ENCODE peak calls at places on chromosomes 12 and 14, in seven cellular contexts. I is hepatocyte, E is cardiac muscle cell, Q is mammary epithelial cell, U is HCT116, H is spleen, B is esophagus squamous epithelium. S is an unnamed sample. For H3K4me1, the result is how much of the 10 kb centered on the place peaks cover.

GRCh38 chr14:56133547-56133946 is 15.3 kb downstream of the PELI2 start:
- DNase-seq in I (no peak), E (no peak), Q (no peak), U (no peak), H (no peak), B (no peak), S (no peak)

GRCh38 chr12:6603095-6603567 is 4.0 kb downstream of the CHD4 start:
- DNase-seq in I (no peak), E (peak), Q (peak), U (no peak), H (no peak), B (no peak), S (no peak)

GRCh38 chr14:22334627-22335026 is 254.4 kb downstream of the DAD1 start:
- DNase-seq in I (no peak), E (no peak), Q (no peak), U (no peak), H (no peak), B (no peak), S (no peak)

GRCh38 chr12:113261847-113262470 is 40.7 kb downstream of the TPCN1 start:
- DNase-seq in I (no peak), E (no peak), Q (no peak), U (no peak), H (no peak), B (no peak), S (no peak)

GRCh38 chr12:106245767-106246166 is 2.1 kb downstream of the CKAP4 start:
- DNase-seq in I (peak), E (no peak), Q (no peak), U (peak), H (no peak), B (no peak), S (peak)

GRCh38 chr12:22321620-22322019 is 12.9 kb downstream of the ST8SIA1 start:
- DNase-seq in I (no peak), E (peak), Q (peak), U (no peak), H (peak), B (no peak), S (no peak)

GRCh38 chr14:82251434-82251833 is 717.8 kb upstream of the SEL1L start:
- DNase-seq in I (no peak), E (no peak), Q (no peak), U (no peak), H (no peak), B (no peak), S (no peak)

GRCh38 chr14:97580923-97581495 is 783.8 kb downstream of the VRK1 start:
- DNase-seq in I (peak), E (peak), Q (no peak), U (no peak), H (no peak), B (no peak), S (no peak)

GRCh38 chr14:89029961-89030694 is 205.7 kb downstream of the TTC8 start:
- DNase-seq in I (no peak), E (no peak), Q (no peak), U (no peak), H (no peak), B (no peak), S (no peak)

GRCh38 chr12:120640840-120641833 is 711 bp downstream of the CABP1 start:
- DNase-seq in I (peak), E (peak), Q (peak), U (no peak), H (peak), B (no peak), S (peak)

GRCh38 chr14:105019861-105020814 is 745 bp downstream of the CDCA4 start:
- DNase-seq in I (peak), E (peak), Q (no peak), U (no peak), H (peak), B (no peak), S (peak)

GRCh38 chr12:106632797-106633450 is 50.1 kb downstream of the RFX4 start:
- DNase-seq in I (peak), E (no peak), Q (no peak), U (peak), H (no peak), B (no peak), S (no peak)

GRCh38 chr14:50954811-50955372 is 10.6 kb upstream of the PYGL start:
- DNase-seq in I (peak), E (peak), Q (peak), U (peak), H (no peak), B (no peak), S (no peak)

GRCh38 chr12:106790020-106790419 is 15.5 kb downstream of the RIC8B start:
- DNase-seq in I (no peak), E (no peak), Q (no peak), U (no peak), H (no peak), B (no peak), S (no peak)

GRCh38 chr12:5433081-5433839 is 1.4 kb downstream of the NTF3 start:
- DNase-seq in I (peak), E (peak), Q (no peak), U (no peak), H (no peak), B (no peak), S (no peak)

GRCh38 chr12:55739025-55739378 is 3.9 kb upstream of the GDF11 start:
- DNase-seq in I (no peak), E (no peak), Q (no peak), U (no peak), H (no peak), B (no peak), S (no peak)
- TF ChIP-seq CTCF in I (no peak), E (no peak), Q (no peak), U (no peak), H (no peak), B (no peak), S (no peak)

GRCh38 chr12:71164877-71165197 is 7.0 kb upstream of the TSPAN8 start:
- DNase-seq in I (peak), E (no peak), Q (peak), U (no peak), H (no peak), B (no peak), S (no peak)

GRCh38 chr12:71169286-71169685 is 11.5 kb upstream of the TSPAN8 start:
- DNase-seq in I (no peak), E (no peak), Q (no peak), U (no peak), H (no peak), B (no peak), S (no peak)

GRCh38 chr12:71164166-71164876 is 6.5 kb upstream of the TSPAN8 start:
- DNase-seq in I (no peak), E (no peak), Q (no peak), U (no peak), H (no peak), B (no peak), S (no peak)

GRCh38 chr12:71166869-71167268 is 9.1 kb upstream of the TSPAN8 start:
- DNase-seq in I (no peak), E (no peak), Q (no peak), U (no peak), H (no peak), B (no peak), S (no peak)

GRCh38 chr12:71166280-71166679 is 8.5 kb upstream of the TSPAN8 start:
- DNase-seq in I (no peak), E (no peak), Q (no peak), U (no peak), H (peak), B (no peak), S (no peak)
- H3K4me1 ChIP-seq in I (under half), E (under half), Q (under half), U (under half), H (under half), B (under half), S (under half)

GRCh38 chr12:51992246-51992645 is 14.5 kb upstream of the TAMALIN start:
- DNase-seq in I (no peak), E (no peak), Q (no peak), U (no peak), H (no peak), B (no peak), S (no peak)

GRCh38 chr12:51994539-51994820 is 12.3 kb upstream of the TAMALIN start:
- DNase-seq in I (no peak), E (no peak), Q (no peak), U (no peak), H (no peak), B (no peak), S (no peak)

GRCh38 chr12:51997156-51997555 is 9.6 kb upstream of the TAMALIN start:
- DNase-seq in I (no peak), E (no peak), Q (no peak), U (no peak), H (no peak), B (no peak), S (no peak)

DNA sequence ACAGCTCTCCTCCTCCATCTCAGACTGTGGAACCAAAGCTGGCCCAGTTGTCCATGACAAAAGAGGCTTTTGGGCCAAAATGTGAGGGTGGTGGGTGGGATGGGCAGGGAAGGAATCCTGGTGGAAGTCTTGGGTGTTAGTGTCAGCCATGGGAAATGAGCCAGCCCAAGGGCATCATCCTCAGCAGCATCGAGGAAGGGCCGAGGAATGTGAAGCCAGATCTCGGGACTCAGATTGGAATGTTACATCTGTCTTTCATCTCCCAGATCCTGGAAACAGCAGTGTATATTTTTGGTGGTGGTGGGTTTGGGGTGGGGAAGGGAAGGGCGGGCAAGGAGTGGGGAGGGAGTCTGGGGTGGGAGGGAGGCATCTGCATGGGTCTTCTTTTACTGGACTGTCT is 11.8 kb upstream of the TAMALIN start:
- DNase-seq in I (no peak), E (no peak), Q (no peak), U (no peak), H (no peak), B (no peak), S (no peak)
- H3K27ac ChIP-seq in I (no peak), E (no peak), Q (no peak), U (no peak), H (no peak), B (no peak), S (no peak)

DNA sequence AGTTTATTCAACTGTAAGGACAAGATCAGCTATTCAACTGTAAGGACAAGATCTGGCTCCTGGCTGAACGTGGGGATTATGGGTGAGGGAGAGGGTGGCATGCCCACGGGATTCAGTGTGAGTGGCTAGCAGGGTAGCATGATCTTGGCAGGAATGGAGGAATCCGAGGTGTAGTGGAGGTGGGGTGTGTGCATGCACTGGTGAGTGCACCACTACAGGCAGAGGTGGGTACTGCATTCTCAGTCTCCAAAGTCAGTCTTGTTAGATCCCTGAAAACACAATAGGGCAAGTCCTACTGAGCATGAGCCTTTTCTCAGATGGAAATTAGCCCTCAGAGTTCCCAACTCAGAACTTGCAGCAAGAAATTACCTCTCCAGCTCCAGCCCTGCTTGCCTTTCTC is 32.2 kb upstream of the DCD start:
- DNase-seq in I (no peak), E (no peak), Q (peak), U (peak), H (no peak), B (no peak), S (no peak)
- TF ChIP-seq CTCF in I (peak), E (peak), Q (peak), U (peak), H (no peak), B (peak), S (peak)

GRCh38 chr14:71534506-71534905 is 397.7 kb upstream of the RGS6 start:
- DNase-seq in I (no peak), E (no peak), Q (no peak), U (no peak), H (no peak), B (no peak), S (no peak)
- H3K4me1 ChIP-seq in I (under half), E (under half), Q (under half), U (under half), H (under half), B (under half), S (under half)

GRCh38 chr12:65886996-65887395 is 62.7 kb downstream of the HMGA2 start:
- DNase-seq in I (no peak), E (no peak), Q (no peak), U (peak), H (no peak), B (no peak), S (no peak)
- H3K27ac ChIP-seq in I (no peak), E (no peak), Q (no peak), U (peak), H (no peak), B (no peak), S (no peak)

GRCh38 chr12:121697093-121697698 is 15.4 kb upstream of the TMEM120B start:
- DNase-seq in I (peak), E (peak), Q (no peak), U (peak), H (no peak), B (no peak), S (no peak)
- TF ChIP-seq CTCF in I (peak), E (peak), Q (peak), U (peak), H (peak), B (peak), S (peak)

GRCh38 chr12:62731378-62731710 is 203.6 kb downstream of the PPM1H start:
- DNase-seq in I (no peak), E (no peak), Q (no peak), U (no peak), H (no peak), B (no peak), S (no peak)
- H3K4me1 ChIP-seq in I (under half), E (under half), Q (under half), U (half or more), H (under half), B (under half), S (under half)

DNA sequence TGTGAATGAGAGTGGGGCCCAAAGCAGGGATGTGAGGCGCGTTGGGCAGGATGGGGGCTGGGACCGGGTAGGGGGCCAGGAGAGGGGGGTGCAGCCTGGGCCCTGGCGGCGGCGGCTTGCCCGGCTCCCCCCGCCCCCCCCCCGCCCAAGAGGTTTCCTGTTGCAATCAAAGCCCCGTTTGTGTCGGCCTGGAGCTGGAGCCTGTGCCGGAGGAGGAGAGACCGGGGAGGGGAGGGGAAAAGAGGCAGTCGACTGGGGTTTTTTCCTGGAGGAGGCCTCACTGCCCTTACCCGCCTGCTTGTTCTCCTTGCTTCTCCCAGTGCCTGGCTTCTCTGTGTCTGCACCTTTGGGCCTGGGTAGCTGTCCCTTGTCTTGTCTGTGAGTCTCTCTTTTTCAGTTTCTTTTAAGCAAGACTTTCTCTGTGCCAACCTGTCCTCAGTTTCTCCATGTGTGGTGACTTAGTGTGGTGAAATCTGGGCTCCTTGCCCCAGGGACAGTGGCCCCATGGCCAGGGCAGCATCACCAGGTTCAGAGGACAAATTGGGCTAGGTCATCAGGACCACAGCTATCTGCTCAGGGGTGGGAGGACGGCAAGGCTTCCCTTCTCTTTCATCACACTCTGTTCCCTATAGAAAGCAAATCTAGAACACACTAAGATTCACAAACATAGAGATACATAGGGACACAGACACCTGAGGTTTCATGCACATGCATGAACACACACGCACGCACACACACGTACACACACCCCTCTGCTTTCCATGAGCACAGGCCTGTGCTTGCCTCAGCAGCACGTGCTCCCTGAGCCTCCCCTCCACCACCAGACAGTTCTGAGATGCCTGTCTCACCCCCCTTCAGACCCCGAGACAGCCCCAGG is 8.4 kb downstream of the RARG start:
- DNase-seq in I (peak), E (no peak), Q (peak), U (no peak), H (peak), B (no peak), S (no peak)
- H3K27ac ChIP-seq in I (peak), E (peak), Q (peak), U (peak), H (peak), B (peak), S (peak)

DNA sequence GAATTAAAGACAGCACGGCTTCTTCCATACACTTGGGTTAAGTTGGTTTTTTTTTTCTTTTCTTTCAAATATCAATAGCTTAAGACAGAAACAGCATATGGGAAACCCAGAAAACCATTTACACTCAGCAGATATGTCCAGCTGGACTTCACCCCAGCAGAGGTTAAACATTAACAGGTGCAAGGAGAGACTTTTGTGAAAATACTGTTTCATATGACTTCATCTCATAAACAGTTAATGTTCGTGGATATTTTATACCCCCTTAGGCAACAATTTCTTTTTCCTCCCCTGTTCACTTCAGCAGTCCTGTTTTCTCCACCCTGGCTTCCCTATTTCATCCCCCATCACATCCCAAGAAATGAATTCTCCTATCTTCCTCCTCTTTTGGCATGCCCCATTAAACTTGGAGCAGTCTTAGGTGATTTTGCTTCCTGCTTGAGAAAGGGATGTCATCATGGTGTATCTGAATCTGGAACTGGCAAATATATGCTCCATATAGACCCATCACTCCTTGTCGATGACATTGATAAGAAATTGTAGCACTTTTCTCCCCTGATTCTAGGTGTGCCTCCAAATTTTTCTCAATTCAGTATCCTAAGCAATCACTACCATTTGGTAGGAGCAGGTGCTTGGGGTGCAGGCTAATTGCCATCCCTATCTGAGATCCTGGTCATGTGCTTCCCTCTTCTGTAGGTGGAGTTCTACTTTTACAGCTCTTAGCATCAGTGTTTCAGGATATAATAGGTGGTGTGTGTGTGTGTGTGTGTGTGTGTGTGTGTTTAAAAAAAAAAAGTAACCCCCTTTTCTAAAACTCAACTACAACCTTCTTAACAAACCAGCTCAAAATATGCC is 67.9 kb downstream of the BMP4 start:
- DNase-seq in I (peak), E (no peak), Q (no peak), U (no peak), H (no peak), B (no peak), S (no peak)
- TF ChIP-seq CTCF in I (no peak), E (no peak), Q (no peak), U (no peak), H (no peak), B (no peak), S (no peak)